ENCODE peak calls at places on chromosomes 3 and 15, in five cellular contexts. L is fibroblast of lung; Q is lower lobe of right lung; I is cardiac fibroblast; G is CD8-positive, alpha-beta T cell. S is an unnamed sample.

GRCh38 chr15:60582370-60583036 is 103.6 kb upstream of the ICE2 start:
- DNase-seq in L (no peak), Q (no peak), I (no peak), G (peak), S (peak)

GRCh38 chr15:88142141-88142540 is 114.4 kb downstream of the NTRK3 start:
- DNase-seq in L (no peak), Q (no peak), I (no peak), G (no peak), S (no peak)

GRCh38 chr15:31024330-31024729 is 32.9 kb upstream of the MTMR10 start:
- DNase-seq in L (peak), Q (no peak), I (peak), G (no peak), S (no peak)

GRCh38 chr15:84901540-84901939 is 17.1 kb downstream of the SLC28A1 start:
- DNase-seq in L (no peak), Q (no peak), I (no peak), G (no peak), S (no peak)

GRCh38 chr15:100932676-100933348 is 13.7 kb downstream of the LRRK1 start:
- DNase-seq in L (no peak), Q (no peak), I (no peak), G (no peak), S (no peak)

GRCh38 chr15:35455201-35455600 is 90.8 kb downstream of the DPH6 start:
- DNase-seq in L (peak), Q (no peak), I (no peak), G (no peak), S (no peak)

GRCh38 chr15:46441294-46442062 is 806.6 kb downstream of the SQOR start:
- DNase-seq in L (peak), Q (no peak), I (no peak), G (no peak), S (no peak)

GRCh38 chr15:98906712-98907083 is 100.9 kb downstream of the PGPEP1L start:
- DNase-seq in L (peak), Q (peak), I (peak), G (no peak), S (no peak)

GRCh38 chr15:22956257-22956979 is 23.8 kb downstream of the CYFIP1 start:
- DNase-seq in L (peak), Q (no peak), I (peak), G (no peak), S (no peak)

GRCh38 chr3:127768346-127769008 is 53.8 kb downstream of the MGLL start:
- DNase-seq in L (peak), Q (no peak), I (peak), G (no peak), S (no peak)

GRCh38 chr15:79218588-79219200 is 63.8 kb upstream of the ANKRD34C start:
- DNase-seq in L (peak), Q (no peak), I (peak), G (no peak), S (no peak)

GRCh38 chr15:26355671-26356070 is 417.2 kb downstream of the GABRB3 start:
- DNase-seq in L (no peak), Q (no peak), I (no peak), G (no peak), S (no peak)

GRCh38 chr3:160018959-160019358 is 30.3 kb downstream of the IL12A start:
- DNase-seq in L (no peak), Q (no peak), I (no peak), G (no peak), S (no peak)

GRCh38 chr3:79038057-79038456 is 729.7 kb downstream of the ROBO1 start:
- DNase-seq in L (no peak), Q (no peak), I (no peak), G (no peak), S (no peak)

GRCh38 chr3:126476166-126476975 is 680 bp upstream of the ZXDC start:
- DNase-seq in L (peak), Q (peak), I (peak), G (peak), S (no peak)

GRCh38 chr3:127697531-127698240 is 24.9 kb downstream of the ABTB1 start:
- DNase-seq in L (peak), Q (peak), I (peak), G (peak), S (peak)

GRCh38 chr3:2303567-2303966 is 204.9 kb downstream of the CNTN4 start:
- DNase-seq in L (no peak), Q (no peak), I (no peak), G (no peak), S (no peak)

GRCh38 chr15:69994429-69995201 is 103.1 kb downstream of the TLE3 start:
- DNase-seq in L (no peak), Q (no peak), I (no peak), G (no peak), S (no peak)

GRCh38 chr3:80771085-80771484 is 990.4 kb downstream of the GBE1 start:
- DNase-seq in L (no peak), Q (no peak), I (peak), G (no peak), S (no peak)

GRCh38 chr15:71732636-71733035 is 77.7 kb upstream of the NR2E3 start:
- DNase-seq in L (no peak), Q (no peak), I (no peak), G (no peak), S (no peak)

GRCh38 chr15:86268558-86268957 is 188.9 kb downstream of the AGBL1 start:
- DNase-seq in L (no peak), Q (no peak), I (no peak), G (no peak), S (no peak)

GRCh38 chr3:30256474-30256873 is 349.9 kb upstream of the TGFBR2 start:
- DNase-seq in L (peak), Q (no peak), I (no peak), G (no peak), S (no peak)
- TF ChIP-seq CTCF in L (no peak), Q (no peak), I (no peak), G (no peak), S (no peak)

DNA sequence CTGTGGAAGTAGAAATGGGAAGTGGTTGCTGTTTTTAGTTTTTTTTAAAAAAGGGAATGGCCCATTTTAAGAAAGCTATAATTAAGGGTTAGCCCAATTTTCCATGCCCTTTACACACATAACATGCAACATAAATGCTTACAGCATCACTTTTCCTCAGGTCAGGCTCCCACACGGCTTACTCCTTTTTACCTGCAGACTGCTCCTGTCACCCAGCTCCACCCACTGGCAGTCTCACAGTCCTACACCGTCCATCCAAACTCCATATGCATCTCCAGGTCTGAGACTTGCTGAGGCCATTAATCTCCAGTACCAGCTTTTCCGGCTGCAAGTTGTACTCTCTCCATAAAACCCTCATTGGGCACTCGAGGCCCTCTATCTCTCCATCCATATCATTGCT is 19.7 kb downstream of the MORC1 start:
- DNase-seq in L (no peak), Q (no peak), I (no peak), G (no peak), S (no peak)
- TF ChIP-seq CTCF in L (no peak), Q (no peak), I (no peak), G (no peak), S (no peak)

GRCh38 chr15:32028921-32029320 is 1.4 kb upstream of the CHRNA7 start:
- DNase-seq in L (no peak), Q (no peak), I (no peak), G (no peak), S (no peak)

GRCh38 chr15:32029409-32029861 is 880 bp upstream of the CHRNA7 start:
- DNase-seq in L (no peak), Q (peak), I (no peak), G (no peak), S (no peak)

GRCh38 chr15:32033186-32033890 is 3.0 kb downstream of the CHRNA7 start:
- DNase-seq in L (no peak), Q (no peak), I (no peak), G (no peak), S (no peak)

GRCh38 chr15:32030795-32031194 is 480 bp downstream of the CHRNA7 start:
- DNase-seq in L (no peak), Q (no peak), I (no peak), G (no peak), S (no peak)

GRCh38 chr15:32029862-32030781 is at the start of gene CHRNA7:
- DNase-seq in L (peak), Q (peak), I (peak), G (no peak), S (no peak)
- TF ChIP-seq CTCF in L (no peak), Q (peak), I (no peak), G (no peak), S (no peak)

DNA sequence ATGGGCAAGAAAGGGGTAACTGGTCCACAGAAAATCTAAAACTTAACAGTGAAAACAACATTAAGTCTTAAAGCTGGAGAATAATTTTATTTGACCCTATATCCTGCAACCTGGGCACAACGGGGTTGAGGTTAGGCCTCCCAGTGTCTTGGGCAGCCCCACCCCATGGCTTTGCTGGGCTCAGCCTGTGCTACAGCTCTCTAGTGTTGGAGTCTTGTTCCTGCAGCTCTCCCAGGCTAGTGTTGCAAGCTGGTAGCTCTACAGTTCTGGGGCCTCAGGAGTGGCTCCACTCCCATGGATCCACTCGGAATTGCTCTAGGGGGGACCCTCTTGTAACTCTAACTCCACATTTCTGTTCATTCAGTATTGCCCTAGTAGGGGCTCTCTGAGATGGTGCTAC is 24.9 kb upstream of the GNB4 start:
- DNase-seq in L (no peak), Q (no peak), I (no peak), G (no peak), S (no peak)
- TF ChIP-seq CTCF in L (no peak), Q (no peak), I (no peak), G (no peak), S (no peak)

DNA sequence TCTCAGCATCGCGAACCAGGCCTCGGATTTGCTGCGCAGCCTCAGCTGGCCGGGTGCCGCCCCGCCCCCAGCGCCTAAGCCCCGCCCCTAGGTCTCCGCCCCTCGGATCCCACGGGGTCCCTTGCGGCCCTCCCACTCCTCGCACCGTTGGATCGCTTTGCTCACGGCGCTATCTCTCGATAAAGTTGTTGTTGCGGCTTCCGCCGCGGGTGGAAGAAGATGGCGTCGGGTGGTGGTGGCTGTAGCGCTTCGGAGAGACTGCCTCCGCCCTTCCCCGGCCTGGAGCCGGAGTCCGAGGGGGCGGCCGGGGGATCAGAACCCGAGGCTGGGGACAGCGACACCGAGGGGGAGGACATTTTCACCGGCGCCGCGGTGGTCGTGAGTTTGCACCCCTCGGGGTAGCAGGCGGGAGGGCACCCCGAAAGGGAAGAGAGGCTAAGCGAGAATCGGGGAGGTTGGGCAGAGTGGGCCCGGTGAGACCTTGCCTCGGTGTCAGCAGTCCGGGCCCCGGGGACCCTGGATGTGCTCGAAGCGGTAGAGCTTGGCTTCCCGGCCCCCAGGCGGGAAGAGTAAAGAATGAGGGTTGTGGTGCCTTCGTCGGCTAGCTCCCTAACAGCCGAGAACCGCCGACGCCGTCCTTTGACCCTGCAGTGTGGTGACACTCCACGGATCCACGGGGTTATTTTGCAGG is at the start of gene SNX1:
- DNase-seq in L (peak), Q (peak), I (peak), G (peak), S (peak)
- TF ChIP-seq CTCF in L (no peak), Q (no peak), I (no peak), G (no peak), S (peak)

DNA sequence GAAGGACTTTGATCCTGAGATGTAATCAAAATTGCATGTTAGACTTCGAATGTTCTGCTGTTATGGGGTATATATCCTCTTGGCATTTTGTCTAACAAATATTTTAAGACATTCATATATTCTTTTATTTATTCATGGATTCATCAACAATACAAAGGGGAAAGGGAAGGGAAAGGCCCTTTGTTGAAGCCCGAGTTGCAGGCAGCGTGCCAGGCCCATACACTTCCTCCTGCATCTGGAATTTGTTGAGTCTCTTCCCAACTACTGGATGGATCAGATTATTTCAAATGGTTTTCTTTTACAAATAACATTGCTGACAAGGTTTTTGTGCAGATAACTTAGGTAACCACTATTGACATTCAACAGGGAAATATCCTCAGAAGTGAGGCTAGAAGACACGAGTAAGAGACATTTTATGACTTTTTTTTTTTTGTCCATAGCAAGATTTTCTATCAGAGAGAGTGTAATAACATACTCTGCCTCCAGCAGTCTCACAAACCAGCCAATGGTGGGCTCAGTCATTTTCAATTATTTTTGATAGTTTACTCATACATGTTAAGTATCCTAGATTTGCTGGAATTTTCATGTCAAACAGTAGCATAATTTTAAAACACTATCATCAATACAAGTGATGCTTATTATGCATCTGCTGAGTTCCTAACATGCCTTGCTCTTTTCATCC is 94.3 kb downstream of the RPL39L start:
- DNase-seq in L (no peak), Q (no peak), I (peak), G (no peak), S (no peak)
- TF ChIP-seq CTCF in L (no peak), Q (no peak), I (no peak), G (no peak), S (no peak)

S was measured in natural killer cell.